ENCODE peak calls at places on chromosomes 11 and 22, in five cellular contexts. M is A549, J is K562, B is HepG2, R is HCT116. C is an unnamed sample.

GRCh38 chr11:82403640-82404305 is 329.9 kb downstream of the FAM181B start:
- DNase-seq in M (no peak), J (no peak), B (no peak), R (no peak), C (no peak)

GRCh38 chr22:20497426-20497825 is 1.8 kb upstream of the KLHL22 start:
- DNase-seq in M (no peak), J (no peak), B (no peak), R (no peak), C (no peak)

GRCh38 chr11:86374586-86374985 is at the start of gene CCDC81:
- DNase-seq in M (no peak), J (no peak), B (no peak), R (no peak), C (peak)

GRCh38 chr11:67344264-67344663 is 9.1 kb downstream of the POLD4 start:
- DNase-seq in M (no peak), J (no peak), B (no peak), R (no peak), C (no peak)

GRCh38 chr11:130806746-130807145 is 109.5 kb downstream of the SNX19 start:
- DNase-seq in M (no peak), J (no peak), B (no peak), R (no peak), C (no peak)

GRCh38 chr11:126318642-126319373 is 14.9 kb downstream of the DCPS start:
- DNase-seq in M (no peak), J (no peak), B (no peak), R (no peak), C (no peak)

GRCh38 chr11:37108436-37109204 is 510.6 kb upstream of the RAG2 start:
- DNase-seq in M (no peak), J (no peak), B (no peak), R (no peak), C (no peak)

GRCh38 chr11:76013526-76013925 is 192.8 kb downstream of the WNT11 start:
- DNase-seq in M (no peak), J (peak), B (no peak), R (no peak), C (no peak)

GRCh38 chr11:64622681-64623080 is 31.7 kb downstream of the SLC22A12 start:
- DNase-seq in M (no peak), J (no peak), B (no peak), R (no peak), C (no peak)

GRCh38 chr22:35839811-35840739 is 122.4 kb downstream of the APOL5 start:
- DNase-seq in M (peak), J (peak), B (no peak), R (peak), C (peak)

GRCh38 chr22:31173386-31174145 is 13.6 kb downstream of the RNF185 start:
- DNase-seq in M (peak), J (no peak), B (no peak), R (no peak), C (peak)

GRCh38 chr11:27705873-27706820 is 5.9 kb upstream of the BDNF start:
- DNase-seq in M (peak), J (peak), B (peak), R (no peak), C (peak)

GRCh38 chr11:122394326-122394725 is 261.2 kb upstream of the UBASH3B start:
- DNase-seq in M (no peak), J (no peak), B (no peak), R (no peak), C (no peak)

GRCh38 chr11:11545285-11546275 is 76.2 kb downstream of the GALNT18 start:
- DNase-seq in M (no peak), J (no peak), B (no peak), R (no peak), C (no peak)

GRCh38 chr22:48438096-48438495 is 1389.6 kb downstream of the BRD1 start:
- DNase-seq in M (no peak), J (no peak), B (no peak), R (no peak), C (no peak)

GRCh38 chr11:3905080-3905953 is 49.9 kb downstream of the STIM1 start:
- DNase-seq in M (peak), J (peak), B (peak), R (peak), C (no peak)

GRCh38 chr22:29890760-29891159 is 7.8 kb downstream of the MTMR3 start:
- DNase-seq in M (no peak), J (no peak), B (peak), R (no peak), C (no peak)

GRCh38 chr22:28711820-28712777 is 29.5 kb downstream of the CHEK2 start:
- DNase-seq in M (peak), J (peak), B (peak), R (no peak), C (peak)

GRCh38 chr22:22866381-22867111 is 21.1 kb upstream of the IGLL5 start:
- DNase-seq in M (no peak), J (peak), B (no peak), R (no peak), C (no peak)

GRCh38 chr11:111454561-111455192 is 57.5 kb downstream of the BTG4 start:
- DNase-seq in M (peak), J (peak), B (peak), R (no peak), C (peak)

GRCh38 chr11:121591405-121592033 is 138.8 kb upstream of the SORL1-AS1 start:
- DNase-seq in M (peak), J (peak), B (peak), R (peak), C (peak)

GRCh38 chr11:116515666-116516184 is 257.1 kb downstream of the BUD13 start:
- DNase-seq in M (no peak), J (no peak), B (no peak), R (no peak), C (no peak)

GRCh38 chr11:73538381-73538872 is 59.5 kb downstream of the FAM168A start:
- DNase-seq in M (no peak), J (no peak), B (no peak), R (no peak), C (peak)

GRCh38 chr22:22948651-22949611 is 61.3 kb downstream of the IGLL5 start:
- DNase-seq in M (no peak), J (no peak), B (no peak), R (no peak), C (no peak)

GRCh38 chr11:20337526-20338154 is 25.9 kb upstream of the HTATIP2 start:
- DNase-seq in M (peak), J (no peak), B (peak), R (peak), C (peak)

GRCh38 chr11:70501026-70501901 is 102.9 kb downstream of the CTTN start:
- DNase-seq in M (no peak), J (no peak), B (no peak), R (no peak), C (no peak)

GRCh38 chr11:94477644-94478043 is 16.0 kb downstream of the MRE11 start:
- DNase-seq in M (no peak), J (no peak), B (no peak), R (no peak), C (no peak)

GRCh38 chr22:50047346-50047745 is 10.8 kb downstream of the TTLL8 start:
- DNase-seq in M (no peak), J (no peak), B (no peak), R (no peak), C (no peak)

GRCh38 chr11:92596596-92597317 is 372.1 kb downstream of the FAT3 start:
- DNase-seq in M (no peak), J (no peak), B (no peak), R (no peak), C (no peak)

GRCh38 chr11:94297967-94298576 is 6.3 kb upstream of the IZUMO1R start:
- DNase-seq in M (no peak), J (no peak), B (no peak), R (no peak), C (no peak)

GRCh38 chr11:71420455-71421241 is 27.5 kb downstream of the DHCR7 start:
- DNase-seq in M (peak), J (peak), B (peak), R (peak), C (peak)

GRCh38 chr11:69120096-69120875 is 35.4 kb upstream of the SMIM38 start:
- DNase-seq in M (no peak), J (no peak), B (no peak), R (no peak), C (no peak)

GRCh38 chr11:2366271-2366670 is 10.8 kb upstream of the CD81 start:
- DNase-seq in M (no peak), J (no peak), B (no peak), R (no peak), C (no peak)

GRCh38 chr11:76172583-76172982 is 33.7 kb downstream of the WNT11 start:
- DNase-seq in M (no peak), J (no peak), B (no peak), R (no peak), C (no peak)

DNA sequence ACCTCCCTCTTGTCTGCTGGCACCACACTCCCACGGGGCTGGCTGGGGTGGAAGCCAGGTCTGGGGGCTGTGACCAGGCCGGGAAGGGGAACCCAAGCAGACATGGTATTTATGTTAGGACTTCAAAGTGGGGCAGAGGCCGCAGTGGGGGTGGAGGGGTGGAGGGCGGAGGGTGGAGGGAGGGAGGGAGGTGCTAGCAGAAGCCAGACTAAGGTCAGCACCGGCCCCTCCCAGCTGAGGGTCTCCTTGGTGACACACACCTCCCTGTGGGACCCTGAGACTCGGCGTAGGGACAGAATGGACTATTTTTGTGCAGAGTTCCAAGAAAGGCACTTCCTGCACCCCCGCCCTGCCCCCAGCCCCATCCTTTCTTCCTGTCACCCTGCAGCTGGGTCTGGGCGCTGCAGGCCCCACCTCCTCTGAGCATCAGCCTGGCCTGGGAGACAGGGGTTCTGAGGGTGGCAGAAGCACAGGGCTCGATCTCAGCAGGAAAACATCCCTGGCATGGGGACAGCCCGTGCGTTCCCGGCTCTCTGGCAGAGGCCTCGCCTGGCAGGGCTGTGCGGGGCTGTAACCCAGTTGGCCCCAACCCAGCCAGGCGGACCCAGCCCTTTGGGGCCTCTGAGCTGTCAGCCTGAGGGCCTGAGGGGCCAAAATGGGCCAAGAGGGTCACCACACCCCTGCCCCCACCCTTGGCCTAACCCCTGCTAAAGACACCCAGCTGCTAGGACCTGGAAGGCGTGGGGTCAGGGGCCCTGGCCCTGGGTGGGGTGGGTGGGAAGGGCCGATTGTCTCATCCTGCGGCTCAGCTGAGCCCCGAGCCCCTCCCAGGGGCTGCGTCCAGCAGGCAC is 9.6 kb upstream of the CD248 start:
- DNase-seq in M (no peak), J (no peak), B (no peak), R (no peak), C (no peak)
- TF ChIP-seq MAX in M (no peak), J (no peak), B (no peak), R (no peak), C (no peak)

DNA sequence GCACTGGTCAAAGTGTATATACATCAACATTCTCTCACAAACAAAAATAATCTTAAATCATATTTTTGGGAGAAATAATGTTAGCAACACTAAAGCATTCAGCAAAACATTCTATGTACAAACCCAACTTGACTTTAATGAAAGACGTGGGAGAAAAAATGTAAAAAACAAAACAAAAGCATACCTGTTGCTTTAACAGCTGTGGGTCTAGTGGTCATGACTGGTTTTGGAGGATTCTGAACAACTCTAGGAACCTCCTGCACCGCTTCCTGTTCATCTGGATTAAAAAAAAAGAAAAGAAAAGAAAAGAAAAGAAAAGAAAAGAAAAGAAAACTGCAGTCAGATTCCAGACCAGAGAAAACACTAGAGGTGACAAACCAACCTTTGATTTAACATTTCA is 2.1 kb downstream of the FNBP4 start:
- DNase-seq in M (no peak), J (no peak), B (no peak), R (no peak), C (no peak)
- TF ChIP-seq MAX in M (no peak), J (no peak), B (no peak), R (no peak), C (no peak)

GRCh38 chr11:33116535-33116934 is 44.7 kb downstream of the CSTF3 start:
- DNase-seq in M (peak), J (no peak), B (peak), R (peak), C (no peak)
- TF ChIP-seq MAX in M (no peak), J (no peak), B (no peak), R (no peak), C (no peak)

GRCh38 chr11:57357827-57358226 is 19.7 kb downstream of the P2RX3 start:
- DNase-seq in M (no peak), J (no peak), B (no peak), R (no peak), C (no peak)
- TF ChIP-seq MAX in M (no peak), J (no peak), B (no peak), R (no peak), C (no peak)

DNA sequence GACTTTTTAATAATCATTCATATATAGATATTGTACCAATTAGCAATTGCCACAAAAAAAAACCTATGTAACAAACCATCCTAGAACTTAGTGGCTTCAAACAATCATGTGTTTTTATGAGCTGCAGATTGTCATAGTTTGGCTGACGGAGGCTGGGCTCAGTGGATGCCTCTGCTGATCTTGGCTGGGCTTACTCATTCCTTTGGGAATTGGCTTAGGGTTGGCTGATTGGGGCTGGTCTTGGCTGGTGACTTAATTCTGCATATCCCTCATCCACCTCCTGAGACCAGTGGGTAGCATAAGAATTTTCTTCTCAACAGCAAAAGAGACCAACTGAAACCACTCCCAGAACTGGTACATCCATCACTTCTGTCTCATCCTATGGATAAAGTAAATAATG is 57.9 kb upstream of the PHF21B start:
- DNase-seq in M (no peak), J (no peak), B (no peak), R (no peak), C (no peak)
- TF ChIP-seq MAX in M (no peak), J (no peak), B (no peak), R (no peak), C (no peak)

GRCh38 chr11:18720811-18721575 is 5.0 kb downstream of the IGSF22 start:
- DNase-seq in M (peak), J (peak), B (no peak), R (peak), C (peak)
- TF ChIP-seq MAX in M (peak), J (no peak), B (peak), R (no peak), C (no peak)